ENCODE peak calls at places on chromosomes 6 and 20, in seven cellular contexts. A is DND-41, Q is uterus, P is mucosa of descending colon, N is prostate gland, C is IMR-90, J is sigmoid colon. O is an unnamed sample. For H3K4me1, the result is how much of the 10 kb centered on the place peaks cover.

GRCh38 chr20:3654326-3655031 is 8.7 kb downstream of the GFRA4 start:
- DNase-seq in A (no peak), Q (no peak), P (no peak), N (no peak), C (no peak), J (no peak), O (no peak)

GRCh38 chr20:62133864-62134263 is 9.3 kb downstream of the PSMA7 start:
- DNase-seq in A (peak), Q (no peak), P (no peak), N (no peak), C (no peak), J (no peak), O (no peak)

GRCh38 chr6:47161176-47161687 is 119.1 kb upstream of the ADGRF1 start:
- DNase-seq in A (no peak), Q (no peak), P (no peak), N (peak), C (peak), J (no peak), O (no peak)

GRCh38 chr6:54193560-54193959 is 82.3 kb downstream of the MLIP start:
- DNase-seq in A (no peak), Q (no peak), P (no peak), N (no peak), C (no peak), J (no peak), O (no peak)

GRCh38 chr20:44765647-44766367 is 20.1 kb downstream of the KCNK15 start:
- DNase-seq in A (no peak), Q (no peak), P (no peak), N (no peak), C (no peak), J (no peak), O (no peak)

GRCh38 chr6:28008053-28008452 is 51.0 kb downstream of the OR2B6 start:
- DNase-seq in A (no peak), Q (no peak), P (no peak), N (no peak), C (no peak), J (no peak), O (no peak)

GRCh38 chr6:106247293-106247692 is 78.3 kb downstream of the ATG5 start:
- DNase-seq in A (no peak), Q (no peak), P (no peak), N (no peak), C (peak), J (no peak), O (no peak)

GRCh38 chr6:141388666-141389065 is 744.1 kb upstream of the GJE1 start:
- DNase-seq in A (no peak), Q (no peak), P (no peak), N (no peak), C (no peak), J (no peak), O (no peak)

GRCh38 chr6:71206086-71206485 is 82.5 kb upstream of the OGFRL1 start:
- DNase-seq in A (no peak), Q (no peak), P (no peak), N (no peak), C (no peak), J (no peak), O (no peak)

GRCh38 chr20:58577139-58577806 is 62.1 kb upstream of the APCDD1L start:
- DNase-seq in A (no peak), Q (no peak), P (peak), N (no peak), C (no peak), J (peak), O (no peak)

GRCh38 chr6:28769626-28770402 is 154.0 kb downstream of the TRIM27 start:
- DNase-seq in A (no peak), Q (no peak), P (no peak), N (no peak), C (peak), J (no peak), O (no peak)

GRCh38 chr6:90350689-90351554 is 54.3 kb upstream of the BACH2 start:
- DNase-seq in A (peak), Q (no peak), P (no peak), N (no peak), C (peak), J (no peak), O (peak)

GRCh38 chr6:154528286-154528915 is 17.9 kb upstream of the CNKSR3 start:
- DNase-seq in A (no peak), Q (no peak), P (no peak), N (no peak), C (no peak), J (no peak), O (no peak)

GRCh38 chr6:63448229-63448628 is 124.1 kb upstream of the LOC128125822 start:
- DNase-seq in A (no peak), Q (no peak), P (no peak), N (no peak), C (no peak), J (no peak), O (no peak)

GRCh38 chr6:170483413-170483812 is 69.7 kb downstream of the PSMB1 start:
- DNase-seq in A (no peak), Q (no peak), P (no peak), N (no peak), C (no peak), J (no peak), O (no peak)

GRCh38 chr6:79949235-79949634 is 1.9 kb upstream of the ELOVL4 start:
- DNase-seq in A (peak), Q (no peak), P (peak), N (peak), C (peak), J (no peak), O (peak)

GRCh38 chr6:111706841-111707391 is 101.2 kb upstream of the TRAF3IP2 start:
- DNase-seq in A (no peak), Q (no peak), P (no peak), N (no peak), C (no peak), J (no peak), O (no peak)

GRCh38 chr6:61606500-61606899 is 679.5 kb downstream of the KHDRBS2 start:
- DNase-seq in A (no peak), Q (no peak), P (no peak), N (no peak), C (no peak), J (no peak), O (no peak)

GRCh38 chr20:4130404-4131189 is 115.2 kb upstream of the RNF24 start:
- DNase-seq in A (peak), Q (no peak), P (no peak), N (no peak), C (peak), J (no peak), O (no peak)

GRCh38 chr20:22385602-22386299 is 198.6 kb downstream of the FOXA2 start:
- DNase-seq in A (no peak), Q (no peak), P (no peak), N (no peak), C (no peak), J (no peak), O (no peak)

GRCh38 chr20:64136004-64136710 is 28.1 kb upstream of the MYT1 start:
- DNase-seq in A (no peak), Q (no peak), P (no peak), N (no peak), C (no peak), J (peak), O (no peak)

GRCh38 chr6:97059473-97059872 is 134.9 kb downstream of the KLHL32 start:
- DNase-seq in A (no peak), Q (no peak), P (no peak), N (no peak), C (peak), J (no peak), O (peak)

GRCh38 chr6:160226118-160226541 is 32.5 kb downstream of the SLC22A2 start:
- DNase-seq in A (no peak), Q (no peak), P (no peak), N (no peak), C (no peak), J (no peak), O (no peak)

GRCh38 chr20:47744803-47745202 is 40.5 kb downstream of the SULF2 start:
- DNase-seq in A (no peak), Q (no peak), P (no peak), N (no peak), C (no peak), J (no peak), O (no peak)

GRCh38 chr6:19325335-19325789 is 511.8 kb upstream of the ID4 start:
- DNase-seq in A (no peak), Q (no peak), P (no peak), N (peak), C (no peak), J (no peak), O (no peak)

GRCh38 chr6:125512621-125513020 is 210.9 kb upstream of the HDDC2 start:
- DNase-seq in A (no peak), Q (no peak), P (no peak), N (no peak), C (no peak), J (no peak), O (no peak)

GRCh38 chr6:130459316-130459715 is 93.5 kb downstream of the TMEM200A start:
- DNase-seq in A (no peak), Q (no peak), P (no peak), N (no peak), C (no peak), J (no peak), O (no peak)

GRCh38 chr6:30760537-30760936 is 16.2 kb upstream of the IER3 start:
- DNase-seq in A (no peak), Q (no peak), P (no peak), N (no peak), C (no peak), J (no peak), O (no peak)

GRCh38 chr20:17565164-17565845 is 4.6 kb upstream of the DSTN start:
- DNase-seq in A (no peak), Q (no peak), P (no peak), N (no peak), C (peak), J (no peak), O (no peak)

GRCh38 chr6:26065952-26066380 is 21.3 kb upstream of the HFE start:
- DNase-seq in A (peak), Q (peak), P (peak), N (peak), C (peak), J (peak), O (peak)

GRCh38 chr6:32837651-32838113 is 857 bp downstream of the TAP2 start:
- DNase-seq in A (no peak), Q (no peak), P (no peak), N (no peak), C (no peak), J (no peak), O (no peak)

GRCh38 chr6:38371312-38371672 is 268.4 kb downstream of the BTBD9 start:
- DNase-seq in A (no peak), Q (peak), P (no peak), N (no peak), C (no peak), J (no peak), O (no peak)

GRCh38 chr20:54133434-54134427 is 40.1 kb downstream of the CYP24A1 start:
- DNase-seq in A (no peak), Q (no peak), P (no peak), N (peak), C (peak), J (no peak), O (no peak)
- H3K4me3 ChIP-seq in A (no peak), Q (no peak), P (no peak), N (no peak), C (peak), J (no peak), O (no peak)

DNA sequence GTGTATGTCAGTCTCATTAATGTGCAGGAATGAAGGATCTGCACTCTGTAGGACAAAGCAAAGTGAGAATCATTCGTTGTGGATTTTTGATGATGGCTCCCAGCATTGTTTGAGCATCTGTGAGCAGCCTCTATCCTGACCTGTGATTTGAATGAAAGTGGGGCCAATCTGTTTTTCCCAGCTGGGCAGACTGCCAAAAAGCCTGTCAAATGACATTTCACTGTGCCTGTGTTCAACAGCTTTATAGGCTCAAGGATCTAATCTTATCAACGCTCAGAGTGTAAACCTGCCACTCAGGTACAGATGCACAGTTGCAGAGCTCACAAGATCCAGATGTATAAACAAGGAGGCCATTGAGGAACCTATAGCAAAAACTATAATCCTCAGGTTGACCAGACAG is 86.7 kb upstream of the SYNDIG1 start:
- DNase-seq in A (no peak), Q (no peak), P (no peak), N (no peak), C (no peak), J (no peak), O (no peak)
- H3K4me1 ChIP-seq in A (under half), Q (under half), P (under half), N (under half), C (under half), J (under half), O (under half)

GRCh38 chr6:44152109-44152461 is 6.5 kb upstream of the CAPN11 start:
- DNase-seq in A (no peak), Q (no peak), P (no peak), N (no peak), C (no peak), J (no peak), O (no peak)

GRCh38 chr6:44149369-44150012 is 9.1 kb upstream of the CAPN11 start:
- DNase-seq in A (no peak), Q (no peak), P (no peak), N (no peak), C (no peak), J (peak), O (no peak)

GRCh38 chr6:44151348-44152108 is 7.1 kb upstream of the CAPN11 start:
- DNase-seq in A (peak), Q (peak), P (peak), N (peak), C (peak), J (peak), O (peak)

GRCh38 chr6:44148306-44148705 is 10.3 kb upstream of the CAPN11 start:
- DNase-seq in A (no peak), Q (no peak), P (no peak), N (no peak), C (no peak), J (peak), O (no peak)

GRCh38 chr6:44150317-44150917 is 8.2 kb upstream of the CAPN11 start:
- DNase-seq in A (no peak), Q (no peak), P (no peak), N (no peak), C (no peak), J (peak), O (no peak)
- H3K4me3 ChIP-seq in A (no peak), Q (no peak), P (no peak), N (no peak), C (no peak), J (no peak), O (no peak)

DNA sequence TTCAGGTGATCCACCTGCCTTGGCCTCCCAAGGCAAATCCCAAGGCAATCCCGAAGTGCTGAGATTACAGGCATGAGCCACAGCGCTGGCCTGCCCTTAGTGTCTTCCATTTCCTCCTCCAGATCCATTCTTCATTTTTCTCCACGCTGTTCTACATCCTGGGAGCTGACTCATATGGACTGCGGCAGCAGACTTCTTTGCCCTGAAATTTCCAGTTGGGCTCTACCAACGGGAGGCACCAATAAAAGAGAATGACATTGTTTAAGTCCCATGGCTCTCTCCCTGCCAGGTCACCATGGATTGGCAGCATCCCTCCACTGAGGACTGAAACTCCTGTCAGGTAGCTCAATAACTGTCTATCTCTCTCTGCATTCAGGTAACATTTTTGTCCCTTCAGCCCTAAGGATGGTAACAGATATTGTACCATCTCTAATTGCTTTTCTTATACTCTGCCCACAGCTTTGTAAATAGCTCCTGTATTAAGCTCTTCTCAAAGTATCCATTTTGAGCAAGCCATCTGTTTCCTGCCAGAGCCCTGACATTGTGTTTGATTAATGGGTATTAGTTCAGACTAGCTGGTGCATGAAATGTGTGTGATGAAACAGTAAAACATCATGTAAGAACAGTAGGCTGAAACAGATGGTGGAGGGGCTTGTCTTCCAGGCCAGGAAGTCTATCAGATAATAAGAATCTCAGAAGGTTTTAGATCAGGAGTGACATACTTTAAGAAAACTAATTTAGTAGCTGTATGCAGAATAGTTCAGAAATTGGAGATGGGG is 3.6 kb downstream of the TBCC start:
- DNase-seq in A (no peak), Q (no peak), P (no peak), N (no peak), C (peak), J (no peak), O (no peak)
- H3K4me1 ChIP-seq in A (under half), Q (under half), P (under half), N (under half), C (under half), J (under half), O (under half)

GRCh38 chr20:37344506-37345338 is 1.2 kb upstream of the SRC start:
- DNase-seq in A (no peak), Q (no peak), P (peak), N (peak), C (no peak), J (peak), O (no peak)
- H3K4me3 ChIP-seq in A (peak), Q (no peak), P (no peak), N (peak), C (no peak), J (no peak), O (no peak)

DNA sequence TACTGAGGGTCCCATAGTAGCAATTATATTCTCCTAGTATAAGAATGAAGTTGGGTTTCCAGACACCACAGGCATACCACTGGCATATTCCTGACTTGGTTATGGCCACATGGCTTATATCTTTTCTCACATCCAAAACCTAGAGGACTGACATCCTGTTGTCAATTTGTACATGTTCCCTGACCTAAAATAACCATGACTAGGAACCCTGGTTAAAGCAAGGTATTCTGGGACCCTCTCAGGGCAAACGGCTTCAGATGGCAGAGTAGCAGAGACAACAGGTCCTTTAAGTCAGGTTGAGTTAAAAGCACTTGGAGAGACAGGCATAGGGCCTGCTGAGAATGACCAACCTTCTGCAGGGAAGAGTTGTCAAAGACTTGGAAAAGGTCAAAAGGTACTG is 12.6 kb downstream of the MAP3K5 start:
- DNase-seq in A (no peak), Q (no peak), P (no peak), N (no peak), C (no peak), J (no peak), O (no peak)
- H3K4me1 ChIP-seq in A (under half), Q (under half), P (under half), N (under half), C (under half), J (under half), O (under half)

GRCh38 chr6:34248727-34249468 is at the start of gene SMIM29:
- DNase-seq in A (peak), Q (peak), P (peak), N (peak), C (peak), J (peak), O (peak)

GRCh38 chr6:34246249-34246562 is 2.6 kb downstream of the SMIM29 start:
- DNase-seq in A (no peak), Q (no peak), P (no peak), N (no peak), C (no peak), J (no peak), O (no peak)

GRCh38 chr6:34248198-34248726 is 544 bp downstream of the SMIM29 start:
- DNase-seq in A (no peak), Q (peak), P (peak), N (no peak), C (peak), J (peak), O (no peak)

GRCh38 chr6:34246563-34247391 is 2.0 kb downstream of the SMIM29 start:
- DNase-seq in A (peak), Q (no peak), P (no peak), N (no peak), C (peak), J (peak), O (peak)

GRCh38 chr6:34247481-34248197 is 1.2 kb downstream of the SMIM29 start:
- DNase-seq in A (no peak), Q (no peak), P (no peak), N (no peak), C (no peak), J (peak), O (no peak)
- H3K4me3 ChIP-seq in A (peak), Q (no peak), P (no peak), N (peak), C (no peak), J (peak), O (peak)

GRCh38 chr20:51945177-51945576 is 142.9 kb upstream of the SALL4 start:
- DNase-seq in A (no peak), Q (no peak), P (no peak), N (no peak), C (no peak), J (no peak), O (no peak)
- H3K4me1 ChIP-seq in A (under half), Q (under half), P (under half), N (under half), C (under half), J (under half), O (under half)

O was measured in CD8-positive, alpha-beta memory T cell.